ENCODE peak calls at places on chromosome 11, in four cellular contexts. B, Y, F and O are unnamed samples.

GRCh38 chr11:27317751-27318150 is 45.3 kb downstream of the CCDC34 start:
- DNase-seq in F (no peak), B (peak), Y (peak), O (no peak)

GRCh38 chr11:57222239-57222638 is 14.8 kb downstream of the APLNR start:
- DNase-seq in Y (no peak), B (no peak), F (no peak), O (no peak)

GRCh38 chr11:77091146-77091940 is 11.3 kb upstream of the OMP start:
- DNase-seq in Y (peak), F (peak), B (peak), O (peak)

GRCh38 chr11:95867105-95867504 is 56.8 kb downstream of the MTMR2 start:
- DNase-seq in F (no peak), Y (no peak), B (no peak), O (no peak)

GRCh38 chr11:125348704-125349635 is 147.1 kb downstream of the FEZ1 start:
- DNase-seq in F (peak), B (peak), Y (peak), O (peak)

GRCh38 chr11:46308632-46309419 is 31.4 kb downstream of the CREB3L1 start:
- DNase-seq in Y (peak), F (peak), B (peak), O (peak)

GRCh38 chr11:111189466-111189865 is 56.1 kb upstream of the POU2AF2 start:
- DNase-seq in F (no peak), Y (no peak), B (no peak), O (no peak)

GRCh38 chr11:19072464-19072863 is 11.9 kb upstream of the MRGPRX2 start:
- DNase-seq in F (no peak), Y (no peak), B (no peak), O (no peak)

GRCh38 chr11:64710418-64711137 is 12.4 kb downstream of the NRXN2 start:
- DNase-seq in B (no peak), F (no peak), Y (no peak), O (no peak)

GRCh38 chr11:62694455-62695167 is 5.3 kb upstream of the LRRN4CL start:
- DNase-seq in Y (peak), F (peak), B (peak), O (peak)

GRCh38 chr11:103633037-103633788 is 403.2 kb upstream of the DDI1 start:
- DNase-seq in B (peak), F (no peak), Y (peak), O (no peak)

GRCh38 chr11:63866211-63866610 is 27.3 kb downstream of the MARK2 start:
- DNase-seq in Y (peak), B (no peak), F (peak), O (peak)

GRCh38 chr11:73213196-73214143 is 4.6 kb upstream of the P2RY2 start:
- DNase-seq in B (no peak), F (no peak), Y (no peak), O (no peak)

GRCh38 chr11:121488145-121488544 is 35.4 kb upstream of the SORL1-AS1 start:
- DNase-seq in Y (no peak), F (no peak), B (no peak), O (no peak)

GRCh38 chr11:34546511-34547206 is 33.1 kb upstream of the ELF5 start:
- DNase-seq in F (no peak), B (no peak), Y (no peak), O (no peak)

GRCh38 chr11:13354335-13354734 is 76.7 kb downstream of the BMAL1 start:
- DNase-seq in B (no peak), Y (peak), F (no peak), O (no peak)

GRCh38 chr11:5489571-5490357 is 1.3 kb downstream of the OR52D1 start:
- DNase-seq in B (no peak), F (no peak), Y (no peak), O (no peak)

GRCh38 chr11:104106136-104106754 is 57.7 kb downstream of the PDGFD start:
- DNase-seq in B (no peak), F (no peak), Y (peak), O (no peak)

GRCh38 chr11:90341986-90342385 is 119.1 kb upstream of the CHORDC1 start:
- DNase-seq in F (no peak), Y (no peak), B (no peak), O (no peak)

GRCh38 chr11:79942071-79942470 is 501.2 kb upstream of the TENM4 start:
- DNase-seq in Y (no peak), F (no peak), B (no peak), O (no peak)

GRCh38 chr11:1499261-1499890 is 12.8 kb upstream of the MOB2 start:
- DNase-seq in Y (peak), B (no peak), F (no peak), O (no peak)

GRCh38 chr11:130212431-130212961 is 52.9 kb downstream of the ST14 start:
- DNase-seq in Y (no peak), B (peak), F (no peak), O (no peak)

GRCh38 chr11:9577551-9577950 is 4.1 kb downstream of the WEE1 start:
- DNase-seq in B (no peak), F (no peak), Y (no peak), O (no peak)

GRCh38 chr11:76588455-76589325 is 81.9 kb downstream of the LRRC32 start:
- DNase-seq in B (no peak), Y (no peak), F (no peak), O (no peak)

GRCh38 chr11:20355221-20356219 is 8.0 kb upstream of the HTATIP2 start:
- DNase-seq in Y (peak), F (no peak), B (peak), O (no peak)

GRCh38 chr11:62823677-62824076 is 8.2 kb downstream of the STX5 start:
- DNase-seq in Y (no peak), F (no peak), B (no peak), O (no peak)

GRCh38 chr11:66064571-66064970 is 5.5 kb upstream of the PACS1 start:
- DNase-seq in Y (no peak), B (no peak), F (no peak), O (no peak)

GRCh38 chr11:125005491-125005890 is 51.5 kb downstream of the CCDC15 start:
- DNase-seq in Y (no peak), B (no peak), F (no peak), O (no peak)

GRCh38 chr11:73477518-73477917 is 101.3 kb downstream of the RELT start:
- DNase-seq in Y (no peak), F (no peak), B (no peak), O (no peak)

GRCh38 chr11:73085189-73085875 is 56.8 kb downstream of the FCHSD2 start:
- DNase-seq in B (no peak), F (no peak), Y (peak), O (no peak)

GRCh38 chr11:78022397-78023396 is at the start of gene KCTD14:
- DNase-seq in B (peak), F (no peak), Y (no peak), O (no peak)

GRCh38 chr11:69587454-69588081 is 53.4 kb upstream of the CCND1 start:
- DNase-seq in B (peak), F (no peak), Y (peak), O (no peak)

GRCh38 chr11:116782728-116783127 is 5.1 kb downstream of the ZPR1 start:
- DNase-seq in B (no peak), F (no peak), Y (peak), O (no peak)